ENCODE peak calls at places on chromosomes 5 and 9, in five cellular contexts. Y is nucleus accumbens; I is type B pancreatic cell; G is activated T-helper 9 cell treated with anti-CD3 and anti-CD28 coated beads, Interleukin-2, amount 50 U/mL, for 16 hours; W is fibroblast of the conjunctiva. E is an unnamed sample.

GRCh38 chr9:99000480-99001395 is 57.0 kb downstream of the COL15A1 start:
- DNase-seq in W (peak), I (peak), G (peak), Y (peak), E (peak)

GRCh38 chr9:14031015-14031414 is 282.9 kb downstream of the NFIB start:
- DNase-seq in I (no peak), G (no peak), W (peak), Y (no peak), E (no peak)

GRCh38 chr9:101050650-101051049 is 22.1 kb downstream of the PLPPR1 start:
- DNase-seq in G (no peak), W (no peak), I (no peak), Y (no peak), E (no peak)

GRCh38 chr9:7788772-7789171 is 10.8 kb downstream of the DMAC1 start:
- DNase-seq in Y (peak), W (no peak), G (no peak), I (no peak), E (no peak)

GRCh38 chr9:29440449-29440848 is 1867.2 kb upstream of the C9orf72 start:
- DNase-seq in I (no peak), G (no peak), W (no peak), Y (no peak), E (no peak)

GRCh38 chr9:73180373-73180772 is 28.7 kb downstream of the ANXA1 start:
- DNase-seq in Y (no peak), W (peak), G (no peak), I (no peak), E (no peak)

GRCh38 chr5:91171322-91171721 is 211.8 kb downstream of the ARRDC3 start:
- DNase-seq in I (no peak), W (no peak), Y (no peak), G (no peak), E (no peak)

GRCh38 chr9:2093920-2094597 is 78.9 kb downstream of the SMARCA2 start:
- DNase-seq in G (no peak), I (no peak), Y (no peak), W (no peak), E (no peak)

GRCh38 chr5:62588668-62589067 is 10.0 kb downstream of the LRRC70 start:
- DNase-seq in G (no peak), W (no peak), I (no peak), Y (no peak), E (no peak)

GRCh38 chr5:59673438-59674058 is 220.0 kb downstream of the PDE4D start:
- DNase-seq in W (peak), Y (no peak), G (no peak), I (no peak), E (no peak)

GRCh38 chr9:21831841-21832509 is 29.5 kb downstream of the MTAP start:
- DNase-seq in Y (no peak), W (peak), I (no peak), G (peak), E (peak)

GRCh38 chr5:82313016-82313415 is 34.9 kb upstream of the RPS23 start:
- DNase-seq in I (no peak), W (no peak), Y (no peak), G (no peak), E (no peak)

GRCh38 chr9:71767421-71768321 is 642 bp downstream of the CEMIP2 start:
- DNase-seq in Y (no peak), I (peak), W (no peak), G (no peak), E (no peak)

GRCh38 chr5:115423541-115423940 is 121.0 kb downstream of the FEM1C start:
- DNase-seq in G (no peak), I (no peak), W (no peak), Y (no peak), E (no peak)

GRCh38 chr9:95025213-95026170 is 292.0 kb downstream of the FANCC start:
- DNase-seq in G (no peak), I (no peak), W (peak), Y (no peak), E (no peak)

GRCh38 chr9:72585737-72586136 is 64.3 kb downstream of the TMC1 start:
- DNase-seq in Y (no peak), I (no peak), G (no peak), W (peak), E (no peak)

GRCh38 chr9:136566899-136567298 is 21.1 kb upstream of the NOTCH1 start:
- DNase-seq in I (no peak), G (no peak), Y (peak), W (no peak), E (no peak)

GRCh38 chr5:10250804-10251276 is 760 bp downstream of the CCT5 start:
- DNase-seq in G (no peak), W (no peak), Y (no peak), I (no peak), E (no peak)

GRCh38 chr5:141677415-141677814 is 4.6 kb downstream of the ARAP3 start:
- DNase-seq in Y (no peak), I (no peak), W (no peak), G (no peak), E (no peak)

GRCh38 chr5:100901851-100902341 is 1.2 kb downstream of the ST8SIA4 start:
- DNase-seq in W (no peak), Y (no peak), G (peak), I (no peak), E (peak)

GRCh38 chr9:79220666-79221065 is 351.1 kb upstream of the TLE4 start:
- DNase-seq in W (no peak), I (no peak), Y (no peak), G (no peak), E (no peak)

GRCh38 chr9:1514241-1514640 is 464.1 kb downstream of the DMRT2 start:
- DNase-seq in I (no peak), Y (no peak), G (no peak), W (no peak), E (no peak)

GRCh38 chr5:40166757-40167156 is 513.0 kb upstream of the PTGER4 start:
- DNase-seq in Y (no peak), I (no peak), W (no peak), G (no peak), E (no peak)

GRCh38 chr9:14497476-14497875 is 183.5 kb upstream of the NFIB start:
- DNase-seq in I (no peak), Y (no peak), G (no peak), W (no peak), E (no peak)

GRCh38 chr9:68433629-68434028 is 77.2 kb downstream of the PGM5 start:
- DNase-seq in W (no peak), Y (no peak), I (no peak), G (no peak), E (no peak)

GRCh38 chr9:92481029-92481633 is 1.2 kb downstream of the ASPN start:
- DNase-seq in G (no peak), Y (no peak), I (no peak), W (no peak), E (no peak)

GRCh38 chr5:68215888-68216736 is 556 bp downstream of the PIK3R1 start:
- DNase-seq in W (no peak), Y (peak), I (peak), G (peak), E (peak)

GRCh38 chr9:109816490-109816889 is 36.5 kb downstream of the PALM2AKAP2 start:
- DNase-seq in Y (no peak), W (peak), G (no peak), I (no peak), E (no peak)

GRCh38 chr5:31632460-31632859 is 6.5 kb upstream of the PDZD2 start:
- DNase-seq in I (no peak), G (no peak), Y (no peak), W (no peak), E (no peak)

GRCh38 chr5:147818290-147818689 is 13.2 kb downstream of the SPINK1 start:
- DNase-seq in I (no peak), Y (no peak), G (no peak), W (no peak), E (no peak)

GRCh38 chr9:93660647-93661046 is 84.3 kb downstream of the PHF2 start:
- DNase-seq in I (no peak), G (no peak), W (no peak), Y (no peak), E (no peak)

GRCh38 chr5:101364469-101364868 is 461.4 kb upstream of the ST8SIA4 start:
- DNase-seq in W (no peak), G (no peak), Y (no peak), I (no peak), E (no peak)

GRCh38 chr5:62431735-62432617 is 19.4 kb downstream of the IPO11 start:
- DNase-seq in G (no peak), I (no peak), W (no peak), Y (no peak), E (no peak)

E was measured in activated naive CD4-positive, alpha-beta T cell treated with anti-CD3 and anti-CD28 coated beads, Interleukin-2, amount 50 U/mL, for 72 hours.